ENCODE peak calls at places on chromosomes 5 and 9, in ten cellular contexts. B is NCI-H1436 treated with DMSO at 0.1 percent for 48 hours; A is mesendoderm; E is left ventricle myocardium inferior; H is H7; M is cardiac fibroblast; O is renal cortical epithelial cell; K is T-helper 1 cell; X is natural killer cell treated with Interleukin-12 subunit alpha and Interleukin-12 subunit beta and Interleukin-15 and Interleukin-18, amount 100 ng/mL, for 72 hours; V is H1. C is an unnamed sample.

GRCh38 chr5:75617746-75618352 is 6.6 kb downstream of the ANKDD1B start:
- DNase-seq in V (no peak), X (no peak), E (no peak), B (no peak), A (no peak), H (no peak), M (peak), K (no peak), O (no peak), C (no peak)

GRCh38 chr9:98231770-98232478 is 23.5 kb downstream of the TBC1D2 start:
- DNase-seq in H (no peak), V (no peak), K (no peak), A (no peak), X (no peak), B (no peak), O (peak), E (no peak), M (peak), C (no peak)

GRCh38 chr9:134644715-134645606 is 3.4 kb downstream of the COL5A1 start:
- DNase-seq in M (peak), E (peak), A (peak), O (no peak), V (no peak), H (peak), B (no peak), K (no peak), X (no peak), C (no peak)

GRCh38 chr9:33329117-33329563 is 38.8 kb downstream of the NFX1 start:
- DNase-seq in B (no peak), V (no peak), E (no peak), K (no peak), M (peak), O (peak), X (no peak), A (no peak), H (no peak), C (no peak)

GRCh38 chr5:83255268-83255667 is 177.9 kb downstream of the XRCC4 start:
- DNase-seq in E (no peak), H (no peak), A (no peak), K (no peak), X (no peak), B (no peak), V (no peak), O (peak), M (peak), C (no peak)

GRCh38 chr9:127854169-127854833 is at the start of gene ENG:
- DNase-seq in B (no peak), H (peak), A (peak), X (no peak), E (peak), M (peak), K (no peak), V (no peak), O (no peak), C (no peak)

GRCh38 chr9:13088734-13089427 is 190.6 kb downstream of the MPDZ start:
- DNase-seq in M (peak), E (no peak), K (peak), B (peak), V (no peak), X (no peak), A (peak), H (peak), O (peak), C (peak)

GRCh38 chr9:98707158-98708102 is 1.3 kb downstream of the GABBR2 start:
- DNase-seq in O (peak), X (peak), V (peak), A (peak), K (peak), M (peak), B (no peak), E (peak), H (peak), C (peak)

GRCh38 chr5:18745988-18746615 is 1111.8 kb downstream of the TAF11L14 start:
- DNase-seq in H (no peak), K (peak), X (peak), B (peak), O (peak), V (no peak), E (no peak), M (peak), A (no peak), C (peak)

GRCh38 chr5:141326088-141326854 is 4.0 kb upstream of the PCDHGA1 start:
- DNase-seq in A (peak), B (no peak), M (peak), V (peak), X (peak), O (peak), H (peak), E (peak), K (peak), C (no peak)

GRCh38 chr9:87547665-87548064 is 50.0 kb downstream of the DAPK1 start:
- DNase-seq in A (peak), V (no peak), X (no peak), B (no peak), M (peak), H (no peak), K (no peak), O (peak), E (no peak), C (no peak)

GRCh38 chr9:100427366-100428263 is 672 bp downstream of the MSANTD3 start:
- DNase-seq in M (peak), V (no peak), K (peak), E (peak), H (no peak), A (peak), B (no peak), X (no peak), O (peak), C (peak)

GRCh38 chr5:149656576-149657182 is 73.4 kb upstream of the PPARGC1B start:
- DNase-seq in V (peak), M (peak), X (no peak), H (peak), B (no peak), A (peak), K (no peak), O (peak), E (peak), C (peak)

GRCh38 chr5:140587495-140587894 is 22.9 kb downstream of the SLC35A4 start:
- DNase-seq in E (no peak), X (no peak), K (no peak), V (no peak), A (no peak), M (no peak), O (no peak), B (no peak), H (no peak), C (no peak)

GRCh38 chr5:145587308-145588071 is 247.7 kb downstream of the PRELID2 start:
- DNase-seq in V (no peak), A (peak), H (no peak), B (no peak), M (peak), O (peak), K (peak), X (no peak), E (no peak), C (no peak)

GRCh38 chr5:74647096-74647495 is 6.6 kb upstream of the ENC1 start:
- DNase-seq in K (no peak), X (no peak), H (no peak), M (no peak), V (no peak), B (peak), O (no peak), E (no peak), A (no peak), C (peak)

GRCh38 chr9:94931725-94932124 is 205.2 kb downstream of the AOPEP start:
- DNase-seq in O (no peak), H (no peak), X (no peak), E (no peak), K (no peak), A (no peak), M (no peak), B (no peak), V (no peak), C (no peak)

GRCh38 chr9:80797841-80798688 is 891.3 kb downstream of the TLE1 start:
- DNase-seq in H (no peak), V (no peak), A (no peak), E (peak), X (no peak), O (no peak), M (no peak), K (no peak), B (no peak), C (no peak)

GRCh38 chr5:176780951-176781350 is 29.4 kb upstream of the UNC5A start:
- DNase-seq in B (no peak), O (no peak), V (no peak), K (no peak), E (peak), M (no peak), H (peak), X (no peak), A (no peak), C (no peak)

GRCh38 chr9:78278177-78278777 is 18.6 kb upstream of the PSAT1 start:
- DNase-seq in M (peak), X (no peak), H (no peak), O (peak), B (no peak), E (no peak), V (no peak), A (no peak), K (no peak), C (no peak)

GRCh38 chr9:114409103-114409780 is 21.5 kb upstream of the AKNA start:
- DNase-seq in M (peak), V (no peak), E (no peak), B (no peak), A (peak), O (peak), H (no peak), X (no peak), K (no peak), C (peak)

GRCh38 chr5:14218897-14219573 is 75.9 kb downstream of the TRIO start:
- DNase-seq in H (no peak), K (no peak), E (no peak), A (no peak), B (no peak), V (no peak), M (peak), X (no peak), O (no peak), C (no peak)

GRCh38 chr5:156741516-156741915 is 108.6 kb upstream of the PPP1R2B start:
- DNase-seq in A (no peak), H (no peak), X (no peak), M (no peak), K (no peak), O (no peak), V (no peak), E (no peak), B (no peak), C (no peak)

GRCh38 chr5:14407051-14407450 is 174.5 kb upstream of the OTULINL start:
- DNase-seq in H (no peak), K (no peak), B (no peak), O (no peak), A (no peak), V (no peak), X (no peak), M (no peak), E (no peak), C (no peak)

GRCh38 chr5:122445070-122445469 is 133.0 kb downstream of the SNCAIP start:
- DNase-seq in M (no peak), A (no peak), H (no peak), O (no peak), X (no peak), V (no peak), B (no peak), E (no peak), K (no peak), C (no peak)

GRCh38 chr9:109972026-109973005 is 192.3 kb downstream of the PALM2AKAP2 start:
- DNase-seq in X (no peak), M (no peak), B (no peak), K (peak), E (no peak), A (peak), O (no peak), V (no peak), H (peak), C (no peak)

GRCh38 chr9:89903076-89903475 is 298.3 kb downstream of the GADD45G start:
- DNase-seq in A (no peak), M (no peak), H (no peak), O (no peak), K (no peak), B (no peak), X (no peak), V (no peak), E (no peak), C (no peak)

GRCh38 chr9:95078934-95079333 is 238.6 kb downstream of the FANCC start:
- DNase-seq in E (no peak), H (peak), A (peak), K (no peak), B (no peak), V (no peak), M (no peak), O (no peak), X (no peak), C (no peak)

GRCh38 chr9:89533396-89534187 is 35.7 kb upstream of the SEMA4D start:
- DNase-seq in A (peak), V (no peak), O (peak), E (no peak), M (no peak), K (no peak), H (no peak), X (no peak), B (no peak), C (no peak)

GRCh38 chr5:172805018-172805683 is 28.9 kb upstream of the ERGIC1 start:
- DNase-seq in K (no peak), B (no peak), O (no peak), H (no peak), V (no peak), X (no peak), M (no peak), E (no peak), A (no peak), C (no peak)

GRCh38 chr5:172370648-172371248 is 83.6 kb downstream of the SH3PXD2B start:
- DNase-seq in K (peak), A (peak), M (peak), H (no peak), V (peak), O (peak), B (no peak), E (no peak), X (no peak), C (peak)

GRCh38 chr9:84851935-84852585 is 182.5 kb downstream of the NTRK2 start:
- DNase-seq in X (no peak), E (no peak), M (peak), H (peak), V (no peak), B (no peak), K (no peak), A (peak), O (peak), C (peak)

GRCh38 chr5:101543780-101544179 is 640.7 kb upstream of the ST8SIA4 start:
- DNase-seq in H (no peak), M (no peak), O (peak), X (no peak), E (no peak), K (no peak), V (no peak), B (no peak), A (no peak), C (no peak)

GRCh38 chr9:120289091-120289490 is 290.9 kb downstream of the CDK5RAP2 start:
- DNase-seq in A (no peak), K (no peak), X (no peak), H (peak), V (no peak), M (no peak), O (no peak), B (no peak), E (no peak), C (no peak)

GRCh38 chr9:135926402-135927194 is 19.3 kb upstream of the CAMSAP1 start:
- DNase-seq in E (no peak), K (peak), X (peak), V (no peak), A (peak), M (peak), B (no peak), O (peak), H (peak), C (no peak)

GRCh38 chr5:142977363-142978051 is 207.3 kb downstream of the ARHGAP26 start:
- DNase-seq in K (peak), M (peak), A (peak), H (no peak), V (no peak), X (peak), E (no peak), O (peak), B (no peak), C (no peak)

GRCh38 chr9:98427491-98427890 is 172.0 kb upstream of the TBC1D2 start:
- DNase-seq in H (no peak), M (no peak), E (no peak), K (no peak), X (no peak), B (no peak), A (no peak), O (no peak), V (no peak), C (no peak)

GRCh38 chr5:143386725-143387124 is 16.8 kb downstream of the NR3C1 start:
- DNase-seq in H (no peak), A (no peak), K (no peak), B (no peak), V (no peak), E (no peak), M (peak), O (no peak), X (no peak), C (no peak)

GRCh38 chr9:72917892-72918509 is 34.9 kb downstream of the ALDH1A1 start:
- DNase-seq in X (no peak), K (no peak), H (no peak), E (no peak), O (no peak), V (no peak), A (no peak), B (no peak), M (no peak), C (no peak)

GRCh38 chr9:14323083-14323968 is 9.4 kb upstream of the NFIB start:
- DNase-seq in A (no peak), O (no peak), E (no peak), K (no peak), X (no peak), V (no peak), M (no peak), H (no peak), B (no peak), C (peak)